ENCODE peak calls at places on chromosomes 13 and 19, in seven cellular contexts. One of them, this sample, is unnamed.

GRCh38 chr19:55703790-55704215 is 28.8 kb downstream of the EPN1 start:
- DNase-seq in AG10803: peak; percentile 9
- DNase-seq in activated effector memory CD4-positive, alpha-beta T cell treated with anti-CD3 and anti-CD28 coated beads, Interleukin-2, amount 50 U/mL, for 16 hours: peak; percentile 82
- DNase-seq in posterior cingulate gyrus: peak; percentile 89
- DNase-seq in RWPE1: peak; percentile 15
- DNase-seq in stimulated activated CD8-positive, alpha-beta memory T cell treated with anti-CD3 and anti-CD28 coated beads, Interleukin-2, amount 100 ng/mL, for 48 hours: peak; percentile 25
- DNase-seq in lower lobe of right lung: no peak
- DNase-seq in this sample: peak; percentile 38

GRCh38 chr19:6241680-6242079 is 38.1 kb downstream of the MLLT1 start:
- DNase-seq in posterior cingulate gyrus: peak; percentile 96
- DNase-seq in activated effector memory CD4-positive, alpha-beta T cell treated with anti-CD3 and anti-CD28 coated beads, Interleukin-2, amount 50 U/mL, for 16 hours: no peak
- DNase-seq in stimulated activated CD8-positive, alpha-beta memory T cell treated with anti-CD3 and anti-CD28 coated beads, Interleukin-2, amount 100 ng/mL, for 48 hours: no peak
- DNase-seq in lower lobe of right lung: peak; percentile 43
- DNase-seq in RWPE1: no peak
- DNase-seq in AG10803: no peak
- DNase-seq in this sample: no peak

GRCh38 chr19:49042177-49042576 is 1.5 kb upstream of the CGB5 start:
- DNase-seq in activated effector memory CD4-positive, alpha-beta T cell treated with anti-CD3 and anti-CD28 coated beads, Interleukin-2, amount 50 U/mL, for 16 hours: no peak
- DNase-seq in AG10803: no peak
- DNase-seq in RWPE1: no peak
- DNase-seq in posterior cingulate gyrus: no peak
- DNase-seq in stimulated activated CD8-positive, alpha-beta memory T cell treated with anti-CD3 and anti-CD28 coated beads, Interleukin-2, amount 100 ng/mL, for 48 hours: no peak
- DNase-seq in lower lobe of right lung: no peak
- DNase-seq in this sample: peak; percentile 45

GRCh38 chr19:6048348-6048747 is 62.0 kb downstream of the RFX2 start:
- DNase-seq in lower lobe of right lung: no peak
- DNase-seq in AG10803: no peak
- DNase-seq in activated effector memory CD4-positive, alpha-beta T cell treated with anti-CD3 and anti-CD28 coated beads, Interleukin-2, amount 50 U/mL, for 16 hours: no peak
- DNase-seq in stimulated activated CD8-positive, alpha-beta memory T cell treated with anti-CD3 and anti-CD28 coated beads, Interleukin-2, amount 100 ng/mL, for 48 hours: no peak
- DNase-seq in RWPE1: no peak
- DNase-seq in posterior cingulate gyrus: no peak
- DNase-seq in this sample: no peak

GRCh38 chr13:52713894-52714293 is 25.7 kb downstream of the CNMD start:
- DNase-seq in AG10803: no peak
- DNase-seq in lower lobe of right lung: peak; percentile 65
- DNase-seq in stimulated activated CD8-positive, alpha-beta memory T cell treated with anti-CD3 and anti-CD28 coated beads, Interleukin-2, amount 100 ng/mL, for 48 hours: no peak
- DNase-seq in posterior cingulate gyrus: no peak
- DNase-seq in RWPE1: no peak
- DNase-seq in activated effector memory CD4-positive, alpha-beta T cell treated with anti-CD3 and anti-CD28 coated beads, Interleukin-2, amount 50 U/mL, for 16 hours: no peak
- DNase-seq in this sample: no peak

GRCh38 chr13:50805805-50806204 is 37.7 kb downstream of the DLEU7 start:
- DNase-seq in stimulated activated CD8-positive, alpha-beta memory T cell treated with anti-CD3 and anti-CD28 coated beads, Interleukin-2, amount 100 ng/mL, for 48 hours: no peak
- DNase-seq in posterior cingulate gyrus: no peak
- DNase-seq in activated effector memory CD4-positive, alpha-beta T cell treated with anti-CD3 and anti-CD28 coated beads, Interleukin-2, amount 50 U/mL, for 16 hours: no peak
- DNase-seq in RWPE1: no peak
- DNase-seq in AG10803: peak; percentile 24
- DNase-seq in lower lobe of right lung: no peak
- DNase-seq in this sample: peak; percentile 51

GRCh38 chr13:42270857-42271215 is 1.1 kb upstream of the AKAP11 start:
- DNase-seq in RWPE1: no peak
- DNase-seq in posterior cingulate gyrus: no peak
- DNase-seq in activated effector memory CD4-positive, alpha-beta T cell treated with anti-CD3 and anti-CD28 coated beads, Interleukin-2, amount 50 U/mL, for 16 hours: no peak
- DNase-seq in AG10803: no peak
- DNase-seq in stimulated activated CD8-positive, alpha-beta memory T cell treated with anti-CD3 and anti-CD28 coated beads, Interleukin-2, amount 100 ng/mL, for 48 hours: no peak
- DNase-seq in lower lobe of right lung: no peak
- DNase-seq in this sample: no peak

GRCh38 chr13:101875717-101876393 is 423.4 kb downstream of the ITGBL1 start:
- DNase-seq in lower lobe of right lung: no peak
- DNase-seq in activated effector memory CD4-positive, alpha-beta T cell treated with anti-CD3 and anti-CD28 coated beads, Interleukin-2, amount 50 U/mL, for 16 hours: no peak
- DNase-seq in posterior cingulate gyrus: no peak
- DNase-seq in RWPE1: peak; percentile 64
- DNase-seq in stimulated activated CD8-positive, alpha-beta memory T cell treated with anti-CD3 and anti-CD28 coated beads, Interleukin-2, amount 100 ng/mL, for 48 hours: no peak
- DNase-seq in AG10803: peak; percentile 15
- DNase-seq in this sample: peak; percentile 25

GRCh38 chr13:50410921-50411712 is 395.9 kb downstream of the KCNRG start:
- DNase-seq in lower lobe of right lung: no peak
- DNase-seq in activated effector memory CD4-positive, alpha-beta T cell treated with anti-CD3 and anti-CD28 coated beads, Interleukin-2, amount 50 U/mL, for 16 hours: no peak
- DNase-seq in posterior cingulate gyrus: no peak
- DNase-seq in AG10803: peak; percentile 76
- DNase-seq in stimulated activated CD8-positive, alpha-beta memory T cell treated with anti-CD3 and anti-CD28 coated beads, Interleukin-2, amount 100 ng/mL, for 48 hours: no peak
- DNase-seq in RWPE1: peak; percentile 88
- DNase-seq in this sample: peak; percentile 86

GRCh38 chr13:49300716-49301589 is 53.2 kb downstream of the CDADC1 start:
- DNase-seq in AG10803: peak; percentile 71
- DNase-seq in lower lobe of right lung: peak; percentile 57
- DNase-seq in stimulated activated CD8-positive, alpha-beta memory T cell treated with anti-CD3 and anti-CD28 coated beads, Interleukin-2, amount 100 ng/mL, for 48 hours: peak; percentile 21
- DNase-seq in RWPE1: peak; percentile 68
- DNase-seq in posterior cingulate gyrus: peak; percentile 81
- DNase-seq in activated effector memory CD4-positive, alpha-beta T cell treated with anti-CD3 and anti-CD28 coated beads, Interleukin-2, amount 50 U/mL, for 16 hours: peak; percentile 85
- DNase-seq in this sample: peak; percentile 83

GRCh38 chr13:98171806-98172569 is 5.1 kb downstream of the RNF113B start:
- DNase-seq in lower lobe of right lung: no peak
- DNase-seq in activated effector memory CD4-positive, alpha-beta T cell treated with anti-CD3 and anti-CD28 coated beads, Interleukin-2, amount 50 U/mL, for 16 hours: no peak
- DNase-seq in stimulated activated CD8-positive, alpha-beta memory T cell treated with anti-CD3 and anti-CD28 coated beads, Interleukin-2, amount 100 ng/mL, for 48 hours: no peak
- DNase-seq in RWPE1: no peak
- DNase-seq in posterior cingulate gyrus: peak; percentile 88
- DNase-seq in AG10803: peak; percentile 75
- DNase-seq in this sample: peak; percentile 60

GRCh38 chr13:35179494-35179893 is 237.4 kb downstream of the NBEA start:
- DNase-seq in AG10803: peak; percentile 90
- DNase-seq in stimulated activated CD8-positive, alpha-beta memory T cell treated with anti-CD3 and anti-CD28 coated beads, Interleukin-2, amount 100 ng/mL, for 48 hours: no peak
- DNase-seq in lower lobe of right lung: no peak
- DNase-seq in posterior cingulate gyrus: no peak
- DNase-seq in RWPE1: no peak
- DNase-seq in activated effector memory CD4-positive, alpha-beta T cell treated with anti-CD3 and anti-CD28 coated beads, Interleukin-2, amount 50 U/mL, for 16 hours: no peak
- DNase-seq in this sample: peak; percentile 14

GRCh38 chr13:113959198-113959597 is 14.7 kb downstream of the C13orf46 start:
- DNase-seq in lower lobe of right lung: no peak
- DNase-seq in activated effector memory CD4-positive, alpha-beta T cell treated with anti-CD3 and anti-CD28 coated beads, Interleukin-2, amount 50 U/mL, for 16 hours: no peak
- DNase-seq in stimulated activated CD8-positive, alpha-beta memory T cell treated with anti-CD3 and anti-CD28 coated beads, Interleukin-2, amount 100 ng/mL, for 48 hours: no peak
- DNase-seq in RWPE1: no peak
- DNase-seq in posterior cingulate gyrus: no peak
- DNase-seq in AG10803: no peak
- DNase-seq in this sample: peak; percentile 48

GRCh38 chr19:7203317-7203716 is 90.9 kb downstream of the INSR start:
- DNase-seq in AG10803: no peak
- DNase-seq in RWPE1: no peak
- DNase-seq in stimulated activated CD8-positive, alpha-beta memory T cell treated with anti-CD3 and anti-CD28 coated beads, Interleukin-2, amount 100 ng/mL, for 48 hours: no peak
- DNase-seq in posterior cingulate gyrus: no peak
- DNase-seq in activated effector memory CD4-positive, alpha-beta T cell treated with anti-CD3 and anti-CD28 coated beads, Interleukin-2, amount 50 U/mL, for 16 hours: no peak
- DNase-seq in lower lobe of right lung: no peak
- DNase-seq in this sample: no peak

GRCh38 chr13:96781141-96781540 is 213.1 kb downstream of the OXGR1 start:
- DNase-seq in activated effector memory CD4-positive, alpha-beta T cell treated with anti-CD3 and anti-CD28 coated beads, Interleukin-2, amount 50 U/mL, for 16 hours: no peak
- DNase-seq in RWPE1: no peak
- DNase-seq in AG10803: no peak
- DNase-seq in stimulated activated CD8-positive, alpha-beta memory T cell treated with anti-CD3 and anti-CD28 coated beads, Interleukin-2, amount 100 ng/mL, for 48 hours: no peak
- DNase-seq in posterior cingulate gyrus: peak; percentile 81
- DNase-seq in lower lobe of right lung: no peak
- DNase-seq in this sample: no peak

GRCh38 chr19:1236566-1236965 is 1.2 kb downstream of the CBARP start:
- DNase-seq in stimulated activated CD8-positive, alpha-beta memory T cell treated with anti-CD3 and anti-CD28 coated beads, Interleukin-2, amount 100 ng/mL, for 48 hours: no peak
- DNase-seq in AG10803: no peak
- DNase-seq in RWPE1: no peak
- DNase-seq in activated effector memory CD4-positive, alpha-beta T cell treated with anti-CD3 and anti-CD28 coated beads, Interleukin-2, amount 50 U/mL, for 16 hours: no peak
- DNase-seq in posterior cingulate gyrus: no peak
- DNase-seq in lower lobe of right lung: no peak
- DNase-seq in this sample: no peak

GRCh38 chr19:50486823-50487515 is 10.3 kb upstream of the GARIN5A start:
- DNase-seq in activated effector memory CD4-positive, alpha-beta T cell treated with anti-CD3 and anti-CD28 coated beads, Interleukin-2, amount 50 U/mL, for 16 hours: peak; percentile 81
- DNase-seq in lower lobe of right lung: peak; percentile 63
- DNase-seq in posterior cingulate gyrus: no peak
- DNase-seq in AG10803: peak; percentile 11
- DNase-seq in RWPE1: no peak
- DNase-seq in stimulated activated CD8-positive, alpha-beta memory T cell treated with anti-CD3 and anti-CD28 coated beads, Interleukin-2, amount 100 ng/mL, for 48 hours: peak; percentile 45
- DNase-seq in this sample: peak; percentile 66

GRCh38 chr13:37306778-37307544 is 201.5 kb upstream of the CSNK1A1L start:
- DNase-seq in lower lobe of right lung: no peak
- DNase-seq in posterior cingulate gyrus: no peak
- DNase-seq in activated effector memory CD4-positive, alpha-beta T cell treated with anti-CD3 and anti-CD28 coated beads, Interleukin-2, amount 50 U/mL, for 16 hours: no peak
- DNase-seq in RWPE1: peak; percentile 62
- DNase-seq in AG10803: peak; percentile 95
- DNase-seq in stimulated activated CD8-positive, alpha-beta memory T cell treated with anti-CD3 and anti-CD28 coated beads, Interleukin-2, amount 100 ng/mL, for 48 hours: no peak
- DNase-seq in this sample: peak; percentile 98

GRCh38 chr19:19026299-19026971 is 6.9 kb downstream of the SUGP2 start:
- DNase-seq in RWPE1: no peak
- DNase-seq in lower lobe of right lung: no peak
- DNase-seq in posterior cingulate gyrus: no peak
- DNase-seq in activated effector memory CD4-positive, alpha-beta T cell treated with anti-CD3 and anti-CD28 coated beads, Interleukin-2, amount 50 U/mL, for 16 hours: no peak
- DNase-seq in AG10803: no peak
- DNase-seq in stimulated activated CD8-positive, alpha-beta memory T cell treated with anti-CD3 and anti-CD28 coated beads, Interleukin-2, amount 100 ng/mL, for 48 hours: no peak
- DNase-seq in this sample: peak; percentile 13

GRCh38 chr13:74074723-74075122 is 59.5 kb downstream of the KLF12 start:
- DNase-seq in RWPE1: peak; percentile 4
- DNase-seq in posterior cingulate gyrus: no peak
- DNase-seq in AG10803: peak; percentile 53
- DNase-seq in lower lobe of right lung: no peak
- DNase-seq in activated effector memory CD4-positive, alpha-beta T cell treated with anti-CD3 and anti-CD28 coated beads, Interleukin-2, amount 50 U/mL, for 16 hours: no peak
- DNase-seq in stimulated activated CD8-positive, alpha-beta memory T cell treated with anti-CD3 and anti-CD28 coated beads, Interleukin-2, amount 100 ng/mL, for 48 hours: no peak
- DNase-seq in this sample: peak; percentile 53

GRCh38 chr13:106602178-106602577 is 34.2 kb upstream of the ARGLU1 start:
- DNase-seq in posterior cingulate gyrus: no peak
- DNase-seq in AG10803: no peak
- DNase-seq in RWPE1: no peak
- DNase-seq in stimulated activated CD8-positive, alpha-beta memory T cell treated with anti-CD3 and anti-CD28 coated beads, Interleukin-2, amount 100 ng/mL, for 48 hours: no peak
- DNase-seq in activated effector memory CD4-positive, alpha-beta T cell treated with anti-CD3 and anti-CD28 coated beads, Interleukin-2, amount 50 U/mL, for 16 hours: no peak
- DNase-seq in lower lobe of right lung: peak; percentile 56
- DNase-seq in this sample: no peak

GRCh38 chr13:112943309-112944125 is 25.5 kb upstream of the MCF2L start:
- DNase-seq in posterior cingulate gyrus: no peak
- DNase-seq in stimulated activated CD8-positive, alpha-beta memory T cell treated with anti-CD3 and anti-CD28 coated beads, Interleukin-2, amount 100 ng/mL, for 48 hours: peak; percentile 26
- DNase-seq in AG10803: no peak
- DNase-seq in RWPE1: peak; percentile 9
- DNase-seq in activated effector memory CD4-positive, alpha-beta T cell treated with anti-CD3 and anti-CD28 coated beads, Interleukin-2, amount 50 U/mL, for 16 hours: peak; percentile 74
- DNase-seq in lower lobe of right lung: peak; percentile 74
- DNase-seq in this sample: peak; percentile 20

GRCh38 chr13:33119886-33120543 is 103.8 kb downstream of the KL start:
- DNase-seq in posterior cingulate gyrus: no peak
- DNase-seq in lower lobe of right lung: no peak
- DNase-seq in stimulated activated CD8-positive, alpha-beta memory T cell treated with anti-CD3 and anti-CD28 coated beads, Interleukin-2, amount 100 ng/mL, for 48 hours: no peak
- DNase-seq in activated effector memory CD4-positive, alpha-beta T cell treated with anti-CD3 and anti-CD28 coated beads, Interleukin-2, amount 50 U/mL, for 16 hours: no peak
- DNase-seq in AG10803: no peak
- DNase-seq in RWPE1: peak; percentile 90
- DNase-seq in this sample: no peak

GRCh38 chr13:28318418-28318995 is 176.4 kb downstream of the FLT1 start:
- DNase-seq in lower lobe of right lung: no peak
- DNase-seq in posterior cingulate gyrus: no peak
- DNase-seq in activated effector memory CD4-positive, alpha-beta T cell treated with anti-CD3 and anti-CD28 coated beads, Interleukin-2, amount 50 U/mL, for 16 hours: no peak
- DNase-seq in AG10803: peak; percentile 80
- DNase-seq in stimulated activated CD8-positive, alpha-beta memory T cell treated with anti-CD3 and anti-CD28 coated beads, Interleukin-2, amount 100 ng/mL, for 48 hours: no peak
- DNase-seq in RWPE1: no peak
- DNase-seq in this sample: no peak

GRCh38 chr13:113009743-113010509 is 40.9 kb downstream of the MCF2L start:
- DNase-seq in stimulated activated CD8-positive, alpha-beta memory T cell treated with anti-CD3 and anti-CD28 coated beads, Interleukin-2, amount 100 ng/mL, for 48 hours: no peak
- DNase-seq in lower lobe of right lung: no peak
- DNase-seq in RWPE1: no peak
- DNase-seq in activated effector memory CD4-positive, alpha-beta T cell treated with anti-CD3 and anti-CD28 coated beads, Interleukin-2, amount 50 U/mL, for 16 hours: no peak
- DNase-seq in posterior cingulate gyrus: no peak
- DNase-seq in AG10803: no peak
- DNase-seq in this sample: peak; percentile 17

GRCh38 chr13:44575741-44576395 is at the start of gene TSC22D1:
- DNase-seq in activated effector memory CD4-positive, alpha-beta T cell treated with anti-CD3 and anti-CD28 coated beads, Interleukin-2, amount 50 U/mL, for 16 hours: peak; percentile 87
- DNase-seq in lower lobe of right lung: peak; percentile 62
- DNase-seq in RWPE1: peak; percentile 20
- DNase-seq in posterior cingulate gyrus: peak; percentile 89
- DNase-seq in stimulated activated CD8-positive, alpha-beta memory T cell treated with anti-CD3 and anti-CD28 coated beads, Interleukin-2, amount 100 ng/mL, for 48 hours: peak; percentile 40
- DNase-seq in AG10803: peak; percentile 53
- DNase-seq in this sample: peak; percentile 66

GRCh38 chr19:7252364-7252763 is 41.9 kb downstream of the INSR start:
- DNase-seq in RWPE1: no peak
- DNase-seq in stimulated activated CD8-positive, alpha-beta memory T cell treated with anti-CD3 and anti-CD28 coated beads, Interleukin-2, amount 100 ng/mL, for 48 hours: no peak
- DNase-seq in posterior cingulate gyrus: no peak
- DNase-seq in activated effector memory CD4-positive, alpha-beta T cell treated with anti-CD3 and anti-CD28 coated beads, Interleukin-2, amount 50 U/mL, for 16 hours: no peak
- DNase-seq in AG10803: no peak
- DNase-seq in lower lobe of right lung: no peak
- DNase-seq in this sample: no peak

GRCh38 chr13:25771208-25771607 is 280.6 kb downstream of the SHISA2 start:
- DNase-seq in AG10803: no peak
- DNase-seq in activated effector memory CD4-positive, alpha-beta T cell treated with anti-CD3 and anti-CD28 coated beads, Interleukin-2, amount 50 U/mL, for 16 hours: no peak
- DNase-seq in RWPE1: peak; percentile 45
- DNase-seq in lower lobe of right lung: no peak
- DNase-seq in stimulated activated CD8-positive, alpha-beta memory T cell treated with anti-CD3 and anti-CD28 coated beads, Interleukin-2, amount 100 ng/mL, for 48 hours: no peak
- DNase-seq in posterior cingulate gyrus: no peak
- DNase-seq in this sample: peak; percentile 2

GRCh38 chr13:101523732-101524131 is 71.3 kb downstream of the ITGBL1 start:
- DNase-seq in activated effector memory CD4-positive, alpha-beta T cell treated with anti-CD3 and anti-CD28 coated beads, Interleukin-2, amount 50 U/mL, for 16 hours: no peak
- DNase-seq in AG10803: peak; percentile 78
- DNase-seq in posterior cingulate gyrus: no peak
- DNase-seq in lower lobe of right lung: no peak
- DNase-seq in stimulated activated CD8-positive, alpha-beta memory T cell treated with anti-CD3 and anti-CD28 coated beads, Interleukin-2, amount 100 ng/mL, for 48 hours: no peak
- DNase-seq in RWPE1: no peak
- DNase-seq in this sample: peak; percentile 88

GRCh38 chr19:10760268-10760944 is 42.5 kb downstream of the DNM2 start:
- DNase-seq in posterior cingulate gyrus: no peak
- DNase-seq in lower lobe of right lung: no peak
- DNase-seq in activated effector memory CD4-positive, alpha-beta T cell treated with anti-CD3 and anti-CD28 coated beads, Interleukin-2, amount 50 U/mL, for 16 hours: peak; percentile 74
- DNase-seq in AG10803: no peak
- DNase-seq in stimulated activated CD8-positive, alpha-beta memory T cell treated with anti-CD3 and anti-CD28 coated beads, Interleukin-2, amount 100 ng/mL, for 48 hours: no peak
- DNase-seq in RWPE1: no peak
- DNase-seq in this sample: no peak

GRCh38 chr19:7618366-7618765 is 11.0 kb downstream of the XAB2 start:
- DNase-seq in lower lobe of right lung: no peak
- DNase-seq in AG10803: no peak
- DNase-seq in stimulated activated CD8-positive, alpha-beta memory T cell treated with anti-CD3 and anti-CD28 coated beads, Interleukin-2, amount 100 ng/mL, for 48 hours: no peak
- DNase-seq in posterior cingulate gyrus: no peak
- DNase-seq in RWPE1: no peak
- DNase-seq in activated effector memory CD4-positive, alpha-beta T cell treated with anti-CD3 and anti-CD28 coated beads, Interleukin-2, amount 50 U/mL, for 16 hours: no peak
- DNase-seq in this sample: no peak

GRCh38 chr19:53432088-53432661 is 391 bp downstream of the ZNF761 start:
- DNase-seq in activated effector memory CD4-positive, alpha-beta T cell treated with anti-CD3 and anti-CD28 coated beads, Interleukin-2, amount 50 U/mL, for 16 hours: no peak
- DNase-seq in AG10803: peak; percentile 2
- DNase-seq in posterior cingulate gyrus: peak; percentile 70
- DNase-seq in lower lobe of right lung: peak; percentile 54
- DNase-seq in stimulated activated CD8-positive, alpha-beta memory T cell treated with anti-CD3 and anti-CD28 coated beads, Interleukin-2, amount 100 ng/mL, for 48 hours: peak; percentile 1
- DNase-seq in RWPE1: peak; percentile 3
- DNase-seq in this sample: peak; percentile 3

GRCh38 chr19:4866595-4867424 is 657 bp downstream of the PLIN3 start:
- DNase-seq in activated effector memory CD4-positive, alpha-beta T cell treated with anti-CD3 and anti-CD28 coated beads, Interleukin-2, amount 50 U/mL, for 16 hours: peak; percentile 82
- DNase-seq in posterior cingulate gyrus: no peak
- DNase-seq in lower lobe of right lung: peak; percentile 84
- DNase-seq in RWPE1: peak; percentile 42
- DNase-seq in AG10803: peak; percentile 48
- DNase-seq in stimulated activated CD8-positive, alpha-beta memory T cell treated with anti-CD3 and anti-CD28 coated beads, Interleukin-2, amount 100 ng/mL, for 48 hours: no peak
- DNase-seq in this sample: peak; percentile 53

GRCh38 chr13:60329221-60329983 is 67.6 kb upstream of the TDRD3 start:
- DNase-seq in activated effector memory CD4-positive, alpha-beta T cell treated with anti-CD3 and anti-CD28 coated beads, Interleukin-2, amount 50 U/mL, for 16 hours: no peak
- DNase-seq in stimulated activated CD8-positive, alpha-beta memory T cell treated with anti-CD3 and anti-CD28 coated beads, Interleukin-2, amount 100 ng/mL, for 48 hours: no peak
- DNase-seq in lower lobe of right lung: peak; percentile 48
- DNase-seq in RWPE1: peak; percentile 22
- DNase-seq in AG10803: peak; percentile 17
- DNase-seq in posterior cingulate gyrus: no peak
- DNase-seq in this sample: peak; percentile 48

GRCh38 chr19:32464279-32464678 is 58.7 kb downstream of the DPY19L3 start:
- DNase-seq in AG10803: peak; percentile 23
- DNase-seq in activated effector memory CD4-positive, alpha-beta T cell treated with anti-CD3 and anti-CD28 coated beads, Interleukin-2, amount 50 U/mL, for 16 hours: no peak
- DNase-seq in stimulated activated CD8-positive, alpha-beta memory T cell treated with anti-CD3 and anti-CD28 coated beads, Interleukin-2, amount 100 ng/mL, for 48 hours: no peak
- DNase-seq in lower lobe of right lung: no peak
- DNase-seq in RWPE1: no peak
- DNase-seq in posterior cingulate gyrus: no peak
- DNase-seq in this sample: peak; percentile 39

GRCh38 chr19:11984986-11985385 is 20.1 kb downstream of the ZNF763 start:
- DNase-seq in RWPE1: no peak
- DNase-seq in stimulated activated CD8-positive, alpha-beta memory T cell treated with anti-CD3 and anti-CD28 coated beads, Interleukin-2, amount 100 ng/mL, for 48 hours: no peak
- DNase-seq in AG10803: no peak
- DNase-seq in activated effector memory CD4-positive, alpha-beta T cell treated with anti-CD3 and anti-CD28 coated beads, Interleukin-2, amount 50 U/mL, for 16 hours: no peak
- DNase-seq in posterior cingulate gyrus: no peak
- DNase-seq in lower lobe of right lung: no peak
- DNase-seq in this sample: no peak

GRCh38 chr13:112643759-112644459 is 45.9 kb upstream of the ATP11A start:
- DNase-seq in activated effector memory CD4-positive, alpha-beta T cell treated with anti-CD3 and anti-CD28 coated beads, Interleukin-2, amount 50 U/mL, for 16 hours: no peak
- DNase-seq in RWPE1: no peak
- DNase-seq in lower lobe of right lung: peak; percentile 84
- DNase-seq in AG10803: no peak
- DNase-seq in stimulated activated CD8-positive, alpha-beta memory T cell treated with anti-CD3 and anti-CD28 coated beads, Interleukin-2, amount 100 ng/mL, for 48 hours: no peak
- DNase-seq in posterior cingulate gyrus: no peak
- DNase-seq in this sample: no peak

GRCh38 chr19:46732966-46733692 is 12.7 kb upstream of the FKRP start:
- DNase-seq in RWPE1: no peak
- DNase-seq in AG10803: no peak
- DNase-seq in activated effector memory CD4-positive, alpha-beta T cell treated with anti-CD3 and anti-CD28 coated beads, Interleukin-2, amount 50 U/mL, for 16 hours: no peak
- DNase-seq in posterior cingulate gyrus: no peak
- DNase-seq in stimulated activated CD8-positive, alpha-beta memory T cell treated with anti-CD3 and anti-CD28 coated beads, Interleukin-2, amount 100 ng/mL, for 48 hours: no peak
- DNase-seq in lower lobe of right lung: peak; percentile 79
- DNase-seq in this sample: no peak

This sample was measured in cardiac fibroblast.